ENCODE peak calls at places on chromosomes 11 and 22, in four cellular contexts. O is AG09319, B is ascending aorta, Y is right atrium auricular region. Z is an unnamed sample.
A peak's percentile ranks its signal among the peaks of the same experiment; 100 is the strongest.

GRCh38 chr11:69257134-69257533 is 36.8 kb upstream of the MYEOV start:
- DNase-seq in Y (no peak), B (no peak), O (no peak), Z (no peak)

GRCh38 chr11:131816046-131816445 is 445.6 kb downstream of the NTM start:
- DNase-seq in Y (no peak), O (no peak), B (no peak), Z (no peak)

GRCh38 chr22:50009765-50010675 is 2.5 kb downstream of the IL17REL start:
- DNase-seq in B (no peak), O (no peak), Y (no peak), Z (no peak)

GRCh38 chr22:48845356-48845936 is 982.2 kb downstream of the BRD1 start:
- DNase-seq in Y (no peak), B (no peak), O (no peak), Z (no peak)

GRCh38 chr11:15663778-15664218 is 549.1 kb downstream of the INSC start:
- DNase-seq in O (no peak), B (no peak), Y (no peak), Z (no peak)

GRCh38 chr11:129728571-129728970 is 87.1 kb upstream of the TMEM45B start:
- DNase-seq in O (no peak), Y (no peak), B (no peak), Z (no peak)

GRCh38 chr11:2517386-2518064 is 72.7 kb downstream of the KCNQ1 start:
- DNase-seq in Y (no peak), B (no peak), O (no peak), Z (peak; percentile 30)

GRCh38 chr11:1936781-1937615 is 10.1 kb upstream of the MRPL23 start:
- DNase-seq in O (no peak), Y (no peak), B (no peak), Z (peak; percentile 46)

GRCh38 chr11:2750601-2751522 is 51.1 kb upstream of the KCNQ1OT1 start:
- DNase-seq in Y (no peak), O (no peak), B (peak; percentile 2), Z (peak; percentile 29)

GRCh38 chr11:62534779-62535545 is 11.6 kb downstream of the AHNAK start:
- DNase-seq in Y (no peak), O (no peak), B (no peak), Z (no peak)

GRCh38 chr11:48003926-48004325 is 23.6 kb downstream of the PTPRJ start:
- DNase-seq in Y (no peak), O (no peak), B (no peak), Z (no peak)

GRCh38 chr11:10488581-10489443 is 33.7 kb downstream of the AMPD3 start:
- DNase-seq in Y (peak; percentile 38), B (no peak), O (no peak), Z (no peak)

GRCh38 chr11:134738581-134738980 is 326.5 kb upstream of the B3GAT1 start:
- DNase-seq in Y (no peak), O (no peak), B (no peak), Z (no peak)

GRCh38 chr11:14973621-14974020 is 1.5 kb upstream of the CALCA start:
- DNase-seq in O (no peak), Y (no peak), B (no peak), Z (no peak)

GRCh38 chr11:65779919-65780769 is 632 bp downstream of the AP5B1 start:
- DNase-seq in B (no peak), O (peak; percentile 36), Y (peak; percentile 78), Z (peak; percentile 90)

GRCh38 chr11:108569896-108570295 is 23.7 kb downstream of the EXPH5 start:
- DNase-seq in Y (no peak), B (no peak), O (no peak), Z (no peak)

GRCh38 chr11:75174781-75175370 is 24.0 kb downstream of the SLCO2B1 start:
- DNase-seq in B (peak; percentile 31), O (no peak), Y (peak; percentile 70), Z (peak; percentile 90)

GRCh38 chr11:269146-269890 is 8.9 kb upstream of the NLRP6 start:
- DNase-seq in Y (peak; percentile 49), B (no peak), O (no peak), Z (peak; percentile 85)

GRCh38 chr11:1728931-1729691 is 21.3 kb downstream of the IFITM10 start:
- DNase-seq in O (no peak), B (no peak), Y (no peak), Z (no peak)

GRCh38 chr11:66857234-66857926 is 516 bp downstream of the LRFN4 start:
- DNase-seq in Y (no peak), B (no peak), O (no peak), Z (no peak)

GRCh38 chr11:27317751-27318150 is 45.3 kb downstream of the CCDC34 start:
- DNase-seq in O (no peak), Y (no peak), B (no peak), Z (no peak)

GRCh38 chr22:19822301-19823117 is 32.2 kb downstream of the GNB1L start:
- DNase-seq in O (no peak), Y (no peak), B (no peak), Z (peak; percentile 41)

GRCh38 chr11:65182258-65183170 is 786 bp downstream of the CAPN1 start:
- DNase-seq in Y (no peak), O (no peak), B (no peak), Z (no peak)

GRCh38 chr11:35593143-35593542 is 25.1 kb upstream of the FJX1 start:
- DNase-seq in O (peak; percentile 75), Y (peak; percentile 52), B (no peak), Z (no peak)

GRCh38 chr11:71454470-71455113 is 1.6 kb downstream of the NADSYN1 start:
- DNase-seq in O (no peak), B (no peak), Y (no peak), Z (peak; percentile 27)

GRCh38 chr11:71452354-71453020 is 516 bp upstream of the NADSYN1 start:
- DNase-seq in Y (peak; percentile 73), O (no peak), B (no peak), Z (peak; percentile 45)

GRCh38 chr11:71451596-71452353 is 1.2 kb upstream of the NADSYN1 start:
- DNase-seq in O (no peak), Y (no peak), B (no peak), Z (peak; percentile 38)

GRCh38 chr11:71453911-71454304 is 905 bp downstream of the NADSYN1 start:
- DNase-seq in Y (no peak), B (no peak), O (no peak), Z (no peak)

DNA sequence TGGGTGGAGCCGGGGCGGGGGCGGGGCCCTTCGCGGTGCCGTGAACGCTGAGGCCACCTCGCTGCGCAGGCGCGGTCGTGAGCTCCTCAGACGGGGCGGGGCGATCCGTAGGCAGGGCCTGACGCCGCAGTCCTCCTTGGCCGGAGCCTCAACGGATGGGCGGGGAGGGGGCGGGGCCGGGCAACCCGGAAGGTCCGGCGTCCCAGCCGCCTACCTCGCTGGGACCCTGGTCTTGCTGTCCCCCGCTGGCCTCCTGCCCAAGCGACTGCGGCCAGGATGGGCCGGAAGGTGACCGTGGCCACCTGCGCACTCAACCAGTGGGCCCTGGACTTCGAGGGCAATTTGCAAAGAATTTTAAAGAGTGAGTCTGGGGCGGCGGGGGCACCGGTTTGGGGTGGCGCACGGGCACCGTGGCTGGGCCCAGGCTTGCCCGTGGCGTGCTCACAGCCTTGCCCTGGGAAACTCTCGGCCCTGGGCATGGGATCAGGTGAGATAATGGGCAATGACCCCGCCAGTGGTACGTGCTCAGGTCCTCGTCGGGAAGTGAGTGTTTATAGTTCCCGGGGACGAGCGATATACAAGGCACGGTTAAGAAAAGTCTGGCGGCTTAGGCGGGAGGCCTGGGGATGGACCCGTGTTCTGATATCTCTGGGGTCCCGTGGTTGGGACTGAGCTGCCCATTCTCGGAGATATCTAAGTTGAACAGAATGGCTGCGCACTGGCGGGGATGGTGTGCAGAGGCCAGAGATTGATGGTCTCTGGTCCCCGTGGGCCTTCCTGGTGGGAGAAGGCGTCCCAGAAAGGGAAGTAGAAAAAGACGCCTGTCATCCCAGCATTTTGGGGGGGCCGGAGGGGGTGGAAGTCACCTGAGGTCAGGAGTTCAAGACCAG is at the start of gene NADSYN1:
- DNase-seq in O (peak; percentile 87), B (peak; percentile 83), Y (peak; percentile 95), Z (peak; percentile 96)
- TF ChIP-seq CTCF in O (no peak), B (no peak), Y (no peak), Z (no peak)

DNA sequence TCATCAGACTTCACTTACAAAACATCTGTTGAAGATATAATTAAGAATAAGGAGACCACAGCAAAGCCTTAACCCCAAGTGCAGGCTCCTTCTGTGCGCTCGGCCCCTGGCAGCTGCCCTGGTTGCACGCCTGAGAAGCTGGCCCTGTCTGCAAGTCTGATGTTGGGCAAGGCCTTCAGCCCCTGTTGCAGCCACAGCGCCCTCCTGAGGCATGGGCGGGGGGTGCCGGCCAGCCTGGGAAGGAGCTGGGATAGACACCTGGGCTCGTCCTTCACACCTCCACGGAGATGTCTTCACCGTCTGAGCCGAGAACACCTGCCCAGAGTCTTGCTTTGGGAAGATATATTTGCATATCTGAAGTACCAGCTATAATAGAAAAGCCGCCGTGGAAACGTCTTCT is 104.1 kb downstream of the MPPED1 start:
- DNase-seq in B (no peak), O (no peak), Y (no peak), Z (no peak)
- TF ChIP-seq CTCF in B (no peak), O (no peak), Y (no peak), Z (no peak)

GRCh38 chr11:120622189-120622912 is 110.8 kb downstream of the GRIK4 start:
- DNase-seq in Y (no peak), O (no peak), B (no peak), Z (no peak)
- TF ChIP-seq CTCF in Y (no peak), O (no peak), B (no peak), Z (peak; percentile 18)

DNA sequence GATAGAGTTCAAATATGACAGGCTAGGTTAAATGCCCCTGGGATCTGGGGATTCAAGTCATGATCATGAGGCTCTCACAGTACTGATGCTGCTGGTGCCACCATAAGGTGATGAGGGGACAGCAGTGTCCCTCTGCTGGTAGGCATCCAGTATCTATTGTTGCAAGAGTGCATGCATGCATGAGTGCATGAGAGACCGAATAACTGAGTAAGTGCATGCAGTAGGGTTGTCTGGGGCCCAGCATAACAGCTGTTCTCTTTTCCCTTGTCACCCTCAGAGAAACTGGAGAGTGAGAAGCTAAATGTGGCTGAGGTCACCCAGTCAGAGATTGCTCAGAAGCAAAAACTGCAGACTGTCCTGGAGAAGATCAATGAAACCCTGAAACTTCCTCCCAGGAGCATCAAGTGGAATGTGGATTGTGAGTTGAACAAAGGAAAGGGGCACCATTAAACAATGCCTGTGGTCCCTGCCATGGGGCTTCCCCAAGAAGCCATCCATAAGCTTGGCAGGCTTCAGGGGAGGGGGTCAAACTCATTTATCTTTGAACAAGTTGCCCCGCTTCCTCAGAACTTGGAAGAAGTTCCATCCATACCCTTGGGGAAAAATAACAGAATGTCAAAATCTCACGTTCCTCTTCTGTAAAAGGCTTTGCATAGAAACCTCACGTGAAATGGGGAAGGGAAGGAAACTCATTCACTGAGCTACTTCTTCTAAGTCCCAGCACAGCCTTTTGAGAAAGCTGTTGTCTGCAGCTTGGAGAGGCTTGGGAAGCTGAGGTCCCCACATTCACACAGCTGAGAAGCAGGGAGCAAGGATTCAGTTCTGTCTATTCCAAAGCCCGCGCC is 119.0 kb downstream of the PARVA start:
- DNase-seq in Y (no peak), B (no peak), O (no peak), Z (no peak)
- TF ChIP-seq CTCF in Y (no peak), B (no peak), O (peak; percentile 10), Z (no peak)

GRCh38 chr22:31947296-31947695 is 3.0 kb downstream of the YWHAH start:
- DNase-seq in B (no peak), Y (no peak), O (no peak), Z (no peak)
- TF ChIP-seq CTCF in B (peak; percentile 13), Y (no peak), O (peak; percentile 27), Z (peak; percentile 77)